ENCODE peak calls at places on chromosomes 7 and 10, in nine cellular contexts. One of them, this sample, is unnamed.

GRCh38 chr7:104883248-104883717 is 130.7 kb upstream of the KMT2E start:
- DNase-seq in thoracic aorta: no peak
- DNase-seq in uterus: no peak
- DNase-seq in CD8-positive, alpha-beta T cell: no peak
- DNase-seq in cardiac muscle cell: peak
- DNase-seq in psoas muscle: no peak
- DNase-seq in PC-3: no peak
- DNase-seq in AG04450: no peak
- DNase-seq in hepatocyte: no peak
- DNase-seq in this sample: no peak

GRCh38 chr10:120963587-120964220 is 112.5 kb downstream of the WDR11 start:
- DNase-seq in thoracic aorta: no peak
- DNase-seq in uterus: no peak
- DNase-seq in CD8-positive, alpha-beta T cell: no peak
- DNase-seq in cardiac muscle cell: no peak
- DNase-seq in psoas muscle: no peak
- DNase-seq in PC-3: no peak
- DNase-seq in AG04450: no peak
- DNase-seq in hepatocyte: no peak
- DNase-seq in this sample: no peak

GRCh38 chr10:105210546-105210945 is 569.5 kb downstream of the SORCS3 start:
- DNase-seq in thoracic aorta: no peak
- DNase-seq in uterus: no peak
- DNase-seq in CD8-positive, alpha-beta T cell: no peak
- DNase-seq in cardiac muscle cell: no peak
- DNase-seq in psoas muscle: no peak
- DNase-seq in PC-3: no peak
- DNase-seq in AG04450: no peak
- DNase-seq in hepatocyte: no peak
- DNase-seq in this sample: no peak

GRCh38 chr10:99506416-99506815 is 26.3 kb upstream of the NKX2-3 start:
- DNase-seq in thoracic aorta: no peak
- DNase-seq in uterus: no peak
- DNase-seq in CD8-positive, alpha-beta T cell: no peak
- DNase-seq in cardiac muscle cell: no peak
- DNase-seq in psoas muscle: no peak
- DNase-seq in PC-3: no peak
- DNase-seq in AG04450: no peak
- DNase-seq in hepatocyte: no peak
- DNase-seq in this sample: no peak

GRCh38 chr10:91012502-91012901 is 91.6 kb upstream of the ANKRD1 start:
- DNase-seq in thoracic aorta: no peak
- DNase-seq in uterus: no peak
- DNase-seq in CD8-positive, alpha-beta T cell: no peak
- DNase-seq in cardiac muscle cell: no peak
- DNase-seq in psoas muscle: no peak
- DNase-seq in PC-3: peak
- DNase-seq in AG04450: no peak
- DNase-seq in hepatocyte: no peak
- DNase-seq in this sample: no peak

GRCh38 chr7:95974108-95974507 is 201.8 kb downstream of the DYNC1I1 start:
- DNase-seq in thoracic aorta: no peak
- DNase-seq in uterus: no peak
- DNase-seq in CD8-positive, alpha-beta T cell: no peak
- DNase-seq in cardiac muscle cell: no peak
- DNase-seq in psoas muscle: no peak
- DNase-seq in PC-3: no peak
- DNase-seq in AG04450: no peak
- DNase-seq in hepatocyte: no peak
- DNase-seq in this sample: no peak

GRCh38 chr10:93274419-93274818 is 200.7 kb downstream of the CYP26A1 start:
- DNase-seq in thoracic aorta: no peak
- DNase-seq in uterus: no peak
- DNase-seq in CD8-positive, alpha-beta T cell: no peak
- DNase-seq in cardiac muscle cell: no peak
- DNase-seq in psoas muscle: no peak
- DNase-seq in PC-3: no peak
- DNase-seq in AG04450: no peak
- DNase-seq in hepatocyte: no peak
- DNase-seq in this sample: peak

GRCh38 chr7:10913457-10913856 is 60.2 kb upstream of the PHF14 start:
- DNase-seq in thoracic aorta: no peak
- DNase-seq in uterus: no peak
- DNase-seq in CD8-positive, alpha-beta T cell: no peak
- DNase-seq in cardiac muscle cell: no peak
- DNase-seq in psoas muscle: no peak
- DNase-seq in PC-3: no peak
- DNase-seq in AG04450: no peak
- DNase-seq in hepatocyte: no peak
- DNase-seq in this sample: no peak

GRCh38 chr7:127927339-127927679 is 103.9 kb downstream of the LRRC4 start:
- DNase-seq in thoracic aorta: no peak
- DNase-seq in uterus: peak
- DNase-seq in CD8-positive, alpha-beta T cell: no peak
- DNase-seq in cardiac muscle cell: peak
- DNase-seq in psoas muscle: no peak
- DNase-seq in PC-3: no peak
- DNase-seq in AG04450: no peak
- DNase-seq in hepatocyte: no peak
- DNase-seq in this sample: no peak

GRCh38 chr10:76411719-76412435 is 980.5 kb downstream of the LRMDA start:
- DNase-seq in thoracic aorta: no peak
- DNase-seq in uterus: peak
- DNase-seq in CD8-positive, alpha-beta T cell: no peak
- DNase-seq in cardiac muscle cell: no peak
- DNase-seq in psoas muscle: peak
- DNase-seq in PC-3: no peak
- DNase-seq in AG04450: no peak
- DNase-seq in hepatocyte: no peak
- DNase-seq in this sample: no peak

GRCh38 chr10:46547881-46548780 is 8.3 kb downstream of the GPRIN2 start:
- DNase-seq in thoracic aorta: peak
- DNase-seq in uterus: peak
- DNase-seq in CD8-positive, alpha-beta T cell: peak
- DNase-seq in cardiac muscle cell: no peak
- DNase-seq in psoas muscle: peak
- DNase-seq in PC-3: peak
- DNase-seq in AG04450: no peak
- DNase-seq in hepatocyte: no peak
- DNase-seq in this sample: no peak

GRCh38 chr7:96233084-96233483 is 88.8 kb downstream of the SLC25A13 start:
- DNase-seq in thoracic aorta: no peak
- DNase-seq in uterus: no peak
- DNase-seq in CD8-positive, alpha-beta T cell: no peak
- DNase-seq in cardiac muscle cell: no peak
- DNase-seq in psoas muscle: no peak
- DNase-seq in PC-3: no peak
- DNase-seq in AG04450: no peak
- DNase-seq in hepatocyte: no peak
- DNase-seq in this sample: no peak

GRCh38 chr7:88020953-88021650 is 87.1 kb downstream of the ADAM22 start:
- DNase-seq in thoracic aorta: no peak
- DNase-seq in uterus: no peak
- DNase-seq in CD8-positive, alpha-beta T cell: no peak
- DNase-seq in cardiac muscle cell: no peak
- DNase-seq in psoas muscle: no peak
- DNase-seq in PC-3: peak
- DNase-seq in AG04450: no peak
- DNase-seq in hepatocyte: no peak
- DNase-seq in this sample: no peak

GRCh38 chr7:1514993-1515392 is 10.8 kb upstream of the INTS1 start:
- DNase-seq in thoracic aorta: no peak
- DNase-seq in uterus: no peak
- DNase-seq in CD8-positive, alpha-beta T cell: no peak
- DNase-seq in cardiac muscle cell: no peak
- DNase-seq in psoas muscle: no peak
- DNase-seq in PC-3: no peak
- DNase-seq in AG04450: no peak
- DNase-seq in hepatocyte: no peak
- DNase-seq in this sample: no peak

GRCh38 chr7:96719164-96719563 is 9.5 kb upstream of the SEM1 start:
- DNase-seq in thoracic aorta: no peak
- DNase-seq in uterus: no peak
- DNase-seq in CD8-positive, alpha-beta T cell: no peak
- DNase-seq in cardiac muscle cell: no peak
- DNase-seq in psoas muscle: no peak
- DNase-seq in PC-3: no peak
- DNase-seq in AG04450: no peak
- DNase-seq in hepatocyte: no peak
- DNase-seq in this sample: no peak

GRCh38 chr7:48087349-48087748 is 1.7 kb upstream of the UPP1 start:
- DNase-seq in thoracic aorta: no peak
- DNase-seq in uterus: no peak
- DNase-seq in CD8-positive, alpha-beta T cell: no peak
- DNase-seq in cardiac muscle cell: no peak
- DNase-seq in psoas muscle: no peak
- DNase-seq in PC-3: peak
- DNase-seq in AG04450: no peak
- DNase-seq in hepatocyte: no peak
- DNase-seq in this sample: peak

GRCh38 chr7:106959753-106960152 is 84.8 kb upstream of the PRKAR2B start:
- DNase-seq in thoracic aorta: no peak
- DNase-seq in uterus: no peak
- DNase-seq in CD8-positive, alpha-beta T cell: peak
- DNase-seq in cardiac muscle cell: peak
- DNase-seq in psoas muscle: no peak
- DNase-seq in PC-3: peak
- DNase-seq in AG04450: no peak
- DNase-seq in hepatocyte: peak
- DNase-seq in this sample: peak

GRCh38 chr7:112290065-112290464 is 83.6 kb downstream of the ZNF277 start:
- DNase-seq in thoracic aorta: no peak
- DNase-seq in uterus: no peak
- DNase-seq in CD8-positive, alpha-beta T cell: no peak
- DNase-seq in cardiac muscle cell: no peak
- DNase-seq in psoas muscle: no peak
- DNase-seq in PC-3: peak
- DNase-seq in AG04450: no peak
- DNase-seq in hepatocyte: no peak
- DNase-seq in this sample: no peak

GRCh38 chr10:17075975-17076374 is 53.6 kb downstream of the CUBN start:
- DNase-seq in thoracic aorta: no peak
- DNase-seq in uterus: no peak
- DNase-seq in CD8-positive, alpha-beta T cell: no peak
- DNase-seq in cardiac muscle cell: no peak
- DNase-seq in psoas muscle: no peak
- DNase-seq in PC-3: no peak
- DNase-seq in AG04450: no peak
- DNase-seq in hepatocyte: peak
- DNase-seq in this sample: no peak

GRCh38 chr7:25858562-25859411 is 293.2 kb upstream of the NFE2L3 start:
- DNase-seq in thoracic aorta: no peak
- DNase-seq in uterus: no peak
- DNase-seq in CD8-positive, alpha-beta T cell: no peak
- DNase-seq in cardiac muscle cell: no peak
- DNase-seq in psoas muscle: no peak
- DNase-seq in PC-3: no peak
- DNase-seq in AG04450: no peak
- DNase-seq in hepatocyte: peak
- DNase-seq in this sample: peak

GRCh38 chr10:101839421-101840063 is 4.1 kb downstream of the KCNIP2 start:
- DNase-seq in thoracic aorta: no peak
- DNase-seq in uterus: no peak
- DNase-seq in CD8-positive, alpha-beta T cell: peak
- DNase-seq in cardiac muscle cell: peak
- DNase-seq in psoas muscle: peak
- DNase-seq in PC-3: peak
- DNase-seq in AG04450: no peak
- DNase-seq in hepatocyte: peak
- DNase-seq in this sample: peak
- H3K27ac ChIP-seq in thoracic aorta: no peak
- H3K27ac ChIP-seq in uterus: no peak
- H3K27ac ChIP-seq in CD8-positive, alpha-beta T cell: no peak
- H3K27ac ChIP-seq in cardiac muscle cell: no peak
- H3K27ac ChIP-seq in psoas muscle: peak
- H3K27ac ChIP-seq in PC-3: no peak
- H3K27ac ChIP-seq in AG04450: no peak
- H3K27ac ChIP-seq in hepatocyte: no peak
- H3K27ac ChIP-seq in this sample: no peak

GRCh38 chr7:50261593-50261992 is 42.9 kb upstream of the IKZF1 start:
- DNase-seq in thoracic aorta: no peak
- DNase-seq in uterus: no peak
- DNase-seq in CD8-positive, alpha-beta T cell: no peak
- DNase-seq in cardiac muscle cell: no peak
- DNase-seq in psoas muscle: no peak
- DNase-seq in PC-3: no peak
- DNase-seq in AG04450: no peak
- DNase-seq in hepatocyte: no peak
- DNase-seq in this sample: no peak
- H3K27ac ChIP-seq in thoracic aorta: no peak
- H3K27ac ChIP-seq in uterus: no peak
- H3K27ac ChIP-seq in CD8-positive, alpha-beta T cell: no peak
- H3K27ac ChIP-seq in cardiac muscle cell: no peak
- H3K27ac ChIP-seq in psoas muscle: no peak
- H3K27ac ChIP-seq in PC-3: no peak
- H3K27ac ChIP-seq in AG04450: no peak
- H3K27ac ChIP-seq in hepatocyte: no peak
- H3K27ac ChIP-seq in this sample: no peak

GRCh38 chr7:68306692-68307107 is 1291.6 kb upstream of the AUTS2 start:
- DNase-seq in thoracic aorta: no peak
- DNase-seq in uterus: no peak
- DNase-seq in CD8-positive, alpha-beta T cell: no peak
- DNase-seq in cardiac muscle cell: no peak
- DNase-seq in psoas muscle: no peak
- DNase-seq in PC-3: no peak
- DNase-seq in AG04450: no peak
- DNase-seq in hepatocyte: no peak
- DNase-seq in this sample: no peak
- H3K27ac ChIP-seq in thoracic aorta: no peak
- H3K27ac ChIP-seq in uterus: no peak
- H3K27ac ChIP-seq in CD8-positive, alpha-beta T cell: no peak
- H3K27ac ChIP-seq in cardiac muscle cell: no peak
- H3K27ac ChIP-seq in psoas muscle: no peak
- H3K27ac ChIP-seq in PC-3: no peak
- H3K27ac ChIP-seq in AG04450: no peak
- H3K27ac ChIP-seq in hepatocyte: no peak
- H3K27ac ChIP-seq in this sample: no peak

GRCh38 chr7:53060066-53060465 is 24.6 kb downstream of the POM121L12 start:
- DNase-seq in thoracic aorta: no peak
- DNase-seq in uterus: no peak
- DNase-seq in CD8-positive, alpha-beta T cell: no peak
- DNase-seq in cardiac muscle cell: no peak
- DNase-seq in psoas muscle: no peak
- DNase-seq in PC-3: no peak
- DNase-seq in AG04450: no peak
- DNase-seq in hepatocyte: no peak
- DNase-seq in this sample: no peak

GRCh38 chr7:53059591-53059990 is 24.2 kb downstream of the POM121L12 start:
- DNase-seq in thoracic aorta: no peak
- DNase-seq in uterus: no peak
- DNase-seq in CD8-positive, alpha-beta T cell: no peak
- DNase-seq in cardiac muscle cell: no peak
- DNase-seq in psoas muscle: no peak
- DNase-seq in PC-3: no peak
- DNase-seq in AG04450: no peak
- DNase-seq in hepatocyte: no peak
- DNase-seq in this sample: peak

DNA sequence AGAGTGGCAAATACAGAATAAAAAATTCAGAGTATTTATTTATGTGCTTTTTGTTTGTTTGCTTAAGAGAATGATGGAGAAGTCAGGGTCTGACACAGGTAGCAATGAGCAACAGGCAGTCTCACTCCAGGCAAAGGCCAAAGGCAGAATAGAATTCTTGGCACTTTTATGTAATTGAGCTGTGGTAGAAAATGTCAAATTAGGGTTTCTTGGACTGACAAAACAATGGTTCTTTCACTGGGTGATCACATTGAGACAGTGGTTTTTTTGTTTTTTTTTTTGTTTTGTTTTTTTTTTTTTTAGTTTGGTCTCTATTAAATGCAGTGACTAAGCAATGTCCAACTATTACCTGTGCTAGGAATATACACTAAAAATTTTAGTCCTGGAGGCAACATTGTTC is 27.4 kb downstream of the POM121L12 start:
- DNase-seq in thoracic aorta: no peak
- DNase-seq in uterus: no peak
- DNase-seq in CD8-positive, alpha-beta T cell: no peak
- DNase-seq in cardiac muscle cell: no peak
- DNase-seq in psoas muscle: no peak
- DNase-seq in PC-3: no peak
- DNase-seq in AG04450: no peak
- DNase-seq in hepatocyte: no peak
- DNase-seq in this sample: no peak
- H3K27ac ChIP-seq in thoracic aorta: no peak
- H3K27ac ChIP-seq in uterus: no peak
- H3K27ac ChIP-seq in CD8-positive, alpha-beta T cell: no peak
- H3K27ac ChIP-seq in cardiac muscle cell: no peak
- H3K27ac ChIP-seq in psoas muscle: no peak
- H3K27ac ChIP-seq in PC-3: no peak
- H3K27ac ChIP-seq in AG04450: no peak
- H3K27ac ChIP-seq in hepatocyte: no peak
- H3K27ac ChIP-seq in this sample: no peak

This sample was measured in mesendoderm.